ENCODE peak calls at places on chromosomes 1 and 21, in ten cellular contexts. S, Q, E, C, X, O, N, M, B and D are unnamed samples. For H3K4me1, the result is how much of the 10 kb centered on the place peaks cover.

GRCh38 chr21:37450385-37451044 is 83.9 kb downstream of the DYRK1A start:
- DNase-seq in S (no peak), Q (no peak), E (peak), C (no peak), X (no peak), O (no peak), N (no peak), M (no peak), B (no peak), D (no peak)

GRCh38 chr1:5989286-5989605 is 3.0 kb downstream of the NPHP4 start:
- DNase-seq in S (no peak), Q (no peak), E (no peak), C (no peak), X (no peak), O (no peak), N (no peak), M (no peak), B (no peak), D (no peak)

GRCh38 chr1:95655321-95656020 is 421.5 kb downstream of the RWDD3 start:
- DNase-seq in S (no peak), Q (no peak), E (no peak), C (no peak), X (no peak), O (no peak), N (no peak), M (no peak), B (no peak), D (no peak)

GRCh38 chr1:24308365-24309015 is 10.7 kb upstream of the GRHL3 start:
- DNase-seq in S (no peak), Q (no peak), E (no peak), C (no peak), X (no peak), O (no peak), N (no peak), M (no peak), B (no peak), D (no peak)

GRCh38 chr1:228064296-228064695 is 18.2 kb upstream of the ARF1 start:
- DNase-seq in S (peak), Q (no peak), E (no peak), C (no peak), X (no peak), O (no peak), N (no peak), M (no peak), B (no peak), D (no peak)

GRCh38 chr1:10975567-10976326 is 36.7 kb upstream of the TARDBP start:
- DNase-seq in S (no peak), Q (no peak), E (peak), C (peak), X (peak), O (no peak), N (no peak), M (peak), B (no peak), D (no peak)

GRCh38 chr1:89143484-89143883 is 17.6 kb upstream of the GBP2 start:
- DNase-seq in S (no peak), Q (no peak), E (no peak), C (no peak), X (no peak), O (no peak), N (no peak), M (no peak), B (no peak), D (no peak)

GRCh38 chr1:209527372-209527771 is 56.1 kb upstream of the CAMK1G start:
- DNase-seq in S (no peak), Q (no peak), E (peak), C (peak), X (no peak), O (no peak), N (no peak), M (no peak), B (no peak), D (no peak)

GRCh38 chr1:45266151-45266801 is 59.9 kb upstream of the ZSWIM5 start:
- DNase-seq in S (peak), Q (peak), E (peak), C (peak), X (no peak), O (peak), N (no peak), M (peak), B (no peak), D (no peak)

GRCh38 chr21:43699933-43700599 is 18.9 kb upstream of the PDXK start:
- DNase-seq in S (no peak), Q (no peak), E (no peak), C (no peak), X (no peak), O (no peak), N (no peak), M (no peak), B (no peak), D (no peak)

GRCh38 chr21:28421716-28422480 is 570.8 kb downstream of the LTN1 start:
- DNase-seq in S (no peak), Q (no peak), E (peak), C (peak), X (no peak), O (no peak), N (no peak), M (no peak), B (no peak), D (no peak)

GRCh38 chr1:186838380-186839076 is 9.8 kb downstream of the PLA2G4A start:
- DNase-seq in S (no peak), Q (no peak), E (no peak), C (no peak), X (no peak), O (no peak), N (no peak), M (peak), B (no peak), D (no peak)

GRCh38 chr1:182666736-182667135 is 17.7 kb downstream of the RGS8 start:
- DNase-seq in S (no peak), Q (no peak), E (no peak), C (no peak), X (no peak), O (no peak), N (no peak), M (no peak), B (no peak), D (no peak)

DNA sequence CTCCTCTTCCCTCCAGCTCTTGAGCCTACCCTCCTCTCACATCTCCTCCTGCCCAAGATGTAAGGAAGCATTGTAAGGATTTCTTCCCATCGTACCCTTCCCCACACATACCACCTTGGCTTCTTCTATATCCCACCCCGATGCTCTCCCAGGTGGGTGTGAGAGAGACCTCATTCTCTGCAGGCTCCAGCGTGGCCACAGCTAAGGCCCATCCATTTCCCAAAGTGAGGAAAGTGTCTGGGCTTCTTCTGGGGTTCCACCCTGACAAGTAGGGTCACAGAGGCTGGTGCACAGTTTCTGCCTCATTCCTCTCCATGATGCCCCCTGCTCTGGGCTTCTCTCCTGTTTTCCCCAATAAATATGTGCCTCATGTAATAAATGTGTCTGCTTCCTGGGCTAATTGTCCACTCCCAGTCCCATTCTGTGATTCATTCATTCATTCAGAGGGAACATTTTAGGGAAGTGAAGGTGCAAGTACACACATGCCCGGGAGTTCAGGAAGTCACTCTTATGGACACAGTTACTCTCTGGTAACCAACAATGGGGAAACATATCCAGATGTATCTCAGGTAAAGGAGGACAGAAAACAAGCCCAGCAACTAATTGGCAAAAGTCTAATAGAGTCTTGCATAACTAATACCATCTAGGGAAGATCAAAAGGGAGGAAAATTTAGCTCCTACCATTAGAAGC is 1.9 kb downstream of the SPRR4 start:
- DNase-seq in S (no peak), Q (no peak), E (peak), C (no peak), X (no peak), O (no peak), N (no peak), M (no peak), B (no peak), D (no peak)
- H3K4me1 ChIP-seq in S (under half), Q (under half), E (under half), C (under half), X (under half), O (under half), N (under half), M (under half), B (under half), D (under half)

GRCh38 chr1:32361674-32362473 is 411 bp downstream of the FAM229A start:
- DNase-seq in S (peak), Q (peak), E (no peak), C (peak), X (no peak), O (peak), N (no peak), M (peak), B (peak), D (peak)
- H3K4me3 ChIP-seq in S (peak), Q (peak), E (peak), C (peak), X (peak), O (peak), N (peak), M (peak), B (no peak), D (peak)

GRCh38 chr1:52179073-52179472 is 37.2 kb downstream of the ZFYVE9 start:
- DNase-seq in S (no peak), Q (no peak), E (peak), C (no peak), X (no peak), O (no peak), N (no peak), M (no peak), B (no peak), D (no peak)
- H3K4me1 ChIP-seq in S (under half), Q (under half), E (under half), C (under half), X (under half), O (under half), N (under half), M (under half), B (under half), D (under half)

GRCh38 chr1:80251591-80251990 is 1245.1 kb upstream of the ADGRL4 start:
- DNase-seq in S (no peak), Q (no peak), E (no peak), C (peak), X (no peak), O (no peak), N (no peak), M (no peak), B (no peak), D (no peak)
- H3K4me3 ChIP-seq in S (no peak), Q (no peak), E (no peak), C (no peak), X (no peak), O (no peak), N (no peak), M (no peak), B (no peak), D (no peak)

DNA sequence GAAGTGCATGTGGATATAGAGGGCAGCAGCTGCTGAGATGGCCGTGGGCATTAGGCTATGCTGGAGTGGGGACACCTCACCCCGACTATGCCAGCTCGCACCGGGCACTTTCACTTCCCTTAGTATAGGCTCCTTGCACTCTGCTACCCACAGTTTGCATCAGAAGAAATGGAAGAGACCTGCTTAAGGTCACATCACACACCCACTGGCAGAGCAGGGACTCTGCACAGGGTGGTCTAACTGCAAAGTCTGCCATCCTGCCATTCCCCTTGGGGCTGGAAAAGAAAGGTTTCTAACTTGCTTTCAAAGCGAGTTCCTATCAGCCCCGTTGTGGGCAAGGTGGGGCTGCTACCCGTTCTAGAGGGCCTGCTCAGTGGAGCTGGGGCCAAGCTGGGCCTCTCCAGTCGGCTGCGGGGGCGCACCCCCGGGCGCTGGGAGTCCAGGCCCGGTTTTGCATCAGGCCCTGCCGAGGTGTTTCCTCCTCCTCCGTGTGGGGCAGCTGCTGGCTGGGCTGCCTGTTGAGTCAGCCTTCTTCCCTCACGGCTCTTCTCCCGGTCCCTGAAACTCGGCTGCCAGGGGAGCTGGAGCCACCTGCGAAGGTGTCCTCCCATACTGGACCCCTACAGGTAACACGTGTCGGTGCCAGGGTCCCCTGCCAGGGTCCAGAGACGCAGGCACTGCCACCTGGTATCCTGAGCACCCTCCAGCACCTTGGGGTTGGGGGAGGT is at the start of gene SYTL1:
- DNase-seq in S (no peak), Q (peak), E (peak), C (peak), X (peak), O (no peak), N (peak), M (peak), B (peak), D (no peak)
- H3K4me1 ChIP-seq in S (under half), Q (under half), E (under half), C (under half), X (under half), O (under half), N (under half), M (under half), B (under half), D (under half)

GRCh38 chr1:117336087-117336817 is 31.0 kb upstream of the MAN1A2 start:
- DNase-seq in S (no peak), Q (no peak), E (no peak), C (no peak), X (no peak), O (peak), N (no peak), M (no peak), B (no peak), D (no peak)
- H3K4me3 ChIP-seq in S (no peak), Q (no peak), E (no peak), C (no peak), X (no peak), O (no peak), N (no peak), M (no peak), B (no peak), D (no peak)

GRCh38 chr1:205255941-205256780 is 28.4 kb downstream of the TMCC2 start:
- DNase-seq in S (peak), Q (peak), E (peak), C (peak), X (peak), O (peak), N (peak), M (peak), B (peak), D (peak)
- H3K4me1 ChIP-seq in S (under half), Q (under half), E (under half), C (under half), X (under half), O (under half), N (under half), M (under half), B (under half), D (under half)

GRCh38 chr1:81802601-81803422 is 2.1 kb downstream of the ADGRL2 start:
- DNase-seq in S (peak), Q (peak), E (peak), C (peak), X (peak), O (peak), N (peak), M (no peak), B (no peak), D (peak)
- H3K4me3 ChIP-seq in S (peak), Q (peak), E (peak), C (peak), X (peak), O (peak), N (peak), M (peak), B (no peak), D (peak)

GRCh38 chr1:61120998-61121397 is 38.6 kb downstream of the NFIA start:
- DNase-seq in S (no peak), Q (no peak), E (peak), C (peak), X (no peak), O (no peak), N (no peak), M (peak), B (no peak), D (no peak)

GRCh38 chr1:61123321-61123720 is 41.0 kb downstream of the NFIA start:
- DNase-seq in S (no peak), Q (no peak), E (no peak), C (no peak), X (no peak), O (no peak), N (no peak), M (no peak), B (no peak), D (no peak)

GRCh38 chr1:61122389-61122788 is 40.0 kb downstream of the NFIA start:
- DNase-seq in S (no peak), Q (no peak), E (no peak), C (no peak), X (no peak), O (no peak), N (no peak), M (no peak), B (no peak), D (no peak)

GRCh38 chr1:61120307-61120840 is 38.0 kb downstream of the NFIA start:
- DNase-seq in S (no peak), Q (no peak), E (no peak), C (no peak), X (no peak), O (no peak), N (no peak), M (no peak), B (no peak), D (no peak)

DNA sequence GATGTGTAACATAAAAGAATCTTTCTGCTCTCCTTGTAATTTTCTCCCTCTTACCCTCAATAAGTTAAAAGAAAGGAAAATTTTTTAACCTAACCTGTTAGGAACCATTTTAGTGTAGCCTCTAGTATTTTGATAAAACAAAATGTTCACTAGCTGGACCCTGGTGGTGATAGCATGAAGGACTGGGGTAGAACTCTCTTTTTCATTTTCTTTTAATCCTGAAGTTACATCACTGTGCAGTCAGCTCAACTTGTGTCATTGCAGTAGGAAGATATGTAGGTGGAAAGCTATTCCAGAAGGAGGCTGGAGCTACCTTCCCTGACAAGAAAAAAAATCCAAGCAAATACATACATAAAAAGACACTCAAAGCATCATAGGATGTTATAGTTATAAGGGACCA is 39.3 kb downstream of the NFIA start:
- DNase-seq in S (no peak), Q (no peak), E (no peak), C (no peak), X (no peak), O (no peak), N (no peak), M (no peak), B (no peak), D (no peak)
- H3K4me1 ChIP-seq in S (under half), Q (under half), E (under half), C (half or more), X (under half), O (under half), N (under half), M (under half), B (under half), D (under half)